ENCODE peak calls at places on chromosomes 7 and 10, in eight cellular contexts. E, X, U, N, I, M, J and Y are unnamed samples.

GRCh38 chr7:136998495-136998894 is 130.0 kb downstream of the CHRM2 start:
- DNase-seq in X (no peak), J (no peak), U (no peak), N (peak), I (no peak), M (no peak), E (peak), Y (no peak)

GRCh38 chr7:98091061-98091460 is 15.6 kb upstream of the LMTK2 start:
- DNase-seq in I (no peak), U (no peak), N (peak), E (peak), M (no peak), X (no peak), J (no peak), Y (no peak)

GRCh38 chr10:27513451-27514191 is 9.5 kb downstream of the RAB18 start:
- DNase-seq in J (peak), X (no peak), N (peak), U (no peak), M (no peak), E (peak), I (no peak), Y (no peak)

GRCh38 chr7:17130281-17131059 is 168.0 kb upstream of the AHR start:
- DNase-seq in U (no peak), E (peak), M (peak), N (peak), J (peak), X (no peak), I (no peak), Y (peak)

GRCh38 chr7:7564323-7564780 is 2.3 kb upstream of the MIOS start:
- DNase-seq in E (peak), U (no peak), M (no peak), I (no peak), J (peak), N (peak), X (no peak), Y (peak)

GRCh38 chr7:45662018-45662417 is 87.8 kb downstream of the ADCY1 start:
- DNase-seq in J (no peak), E (no peak), U (peak), N (no peak), X (no peak), I (peak), M (no peak), Y (no peak)

GRCh38 chr10:92837462-92837861 is 10.9 kb upstream of the EXOC6 start:
- DNase-seq in X (no peak), E (no peak), I (no peak), M (no peak), U (no peak), N (no peak), J (no peak), Y (no peak)

GRCh38 chr7:1829111-1829510 is 159.0 kb downstream of the ELFN1 start:
- DNase-seq in I (no peak), M (peak), U (no peak), E (no peak), J (no peak), N (no peak), X (peak), Y (no peak)

GRCh38 chr10:102433619-102434046 is 1.3 kb upstream of the CUEDC2 start:
- DNase-seq in X (no peak), E (no peak), M (no peak), U (no peak), N (no peak), I (no peak), J (no peak), Y (no peak)

GRCh38 chr7:152756126-152756525 is 3.4 kb upstream of the ACTR3B start:
- DNase-seq in N (peak), E (peak), I (no peak), U (no peak), M (no peak), J (no peak), X (no peak), Y (no peak)

GRCh38 chr10:89792187-89792586 is 90.8 kb downstream of the KIF20B start:
- DNase-seq in N (peak), M (no peak), E (peak), U (no peak), I (no peak), X (no peak), J (peak), Y (no peak)

GRCh38 chr7:128444242-128444641 is 11.4 kb upstream of the HILPDA start:
- DNase-seq in J (no peak), U (no peak), M (peak), I (no peak), E (no peak), N (no peak), X (no peak), Y (no peak)

GRCh38 chr7:110573862-110574528 is 516.9 kb upstream of the LRRN3 start:
- DNase-seq in N (peak), J (no peak), M (no peak), U (no peak), X (no peak), E (peak), I (no peak), Y (peak)

GRCh38 chr7:110568388-110568787 is 522.5 kb upstream of the LRRN3 start:
- DNase-seq in N (no peak), U (no peak), M (no peak), I (no peak), E (no peak), J (no peak), X (no peak), Y (peak)

GRCh38 chr7:110569486-110569885 is 521.4 kb upstream of the LRRN3 start:
- DNase-seq in E (no peak), N (peak), I (no peak), U (no peak), X (no peak), J (no peak), M (no peak), Y (no peak)

DNA sequence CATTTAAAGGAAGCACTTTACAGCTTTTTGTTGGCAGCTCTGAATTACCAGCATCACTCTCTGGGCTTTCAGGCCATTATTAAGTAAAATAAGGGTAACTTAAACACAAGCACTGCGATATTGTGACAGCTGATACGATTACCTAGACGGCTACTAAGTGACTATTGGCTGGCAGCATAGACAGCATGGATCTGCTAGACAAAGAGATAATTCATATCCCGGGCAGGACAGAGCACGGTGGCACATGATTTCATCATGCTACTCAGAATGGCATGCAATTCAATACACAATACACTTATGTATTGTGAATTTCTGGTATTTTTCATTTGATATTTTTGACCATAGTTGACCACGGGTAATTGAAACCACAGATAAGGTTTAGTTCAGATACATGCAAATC is 522.0 kb upstream of the LRRN3 start:
- DNase-seq in M (no peak), J (no peak), U (no peak), E (no peak), N (peak), X (no peak), I (no peak), Y (no peak)
- TF ChIP-seq CTCF in M (no peak), J (no peak), U (no peak), E (no peak), N (no peak), X (no peak), I (no peak), Y (no peak)

GRCh38 chr7:142909921-142910521 is 23.5 kb downstream of the TRPV5 start:
- DNase-seq in N (no peak), I (no peak), M (no peak), X (no peak), E (no peak), J (no peak), U (no peak), Y (no peak)

GRCh38 chr7:142905759-142906158 is 20.2 kb upstream of the TRPV6 start:
- DNase-seq in N (no peak), E (no peak), X (no peak), J (no peak), U (no peak), M (no peak), I (no peak), Y (no peak)

GRCh38 chr7:142906643-142907042 is 21.1 kb upstream of the TRPV6 start:
- DNase-seq in E (no peak), I (no peak), U (no peak), X (no peak), N (no peak), J (no peak), M (no peak), Y (no peak)

GRCh38 chr7:142908290-142908689 is 22.7 kb upstream of the TRPV6 start:
- DNase-seq in J (no peak), E (no peak), I (no peak), U (no peak), X (no peak), N (no peak), M (no peak), Y (no peak)

DNA sequence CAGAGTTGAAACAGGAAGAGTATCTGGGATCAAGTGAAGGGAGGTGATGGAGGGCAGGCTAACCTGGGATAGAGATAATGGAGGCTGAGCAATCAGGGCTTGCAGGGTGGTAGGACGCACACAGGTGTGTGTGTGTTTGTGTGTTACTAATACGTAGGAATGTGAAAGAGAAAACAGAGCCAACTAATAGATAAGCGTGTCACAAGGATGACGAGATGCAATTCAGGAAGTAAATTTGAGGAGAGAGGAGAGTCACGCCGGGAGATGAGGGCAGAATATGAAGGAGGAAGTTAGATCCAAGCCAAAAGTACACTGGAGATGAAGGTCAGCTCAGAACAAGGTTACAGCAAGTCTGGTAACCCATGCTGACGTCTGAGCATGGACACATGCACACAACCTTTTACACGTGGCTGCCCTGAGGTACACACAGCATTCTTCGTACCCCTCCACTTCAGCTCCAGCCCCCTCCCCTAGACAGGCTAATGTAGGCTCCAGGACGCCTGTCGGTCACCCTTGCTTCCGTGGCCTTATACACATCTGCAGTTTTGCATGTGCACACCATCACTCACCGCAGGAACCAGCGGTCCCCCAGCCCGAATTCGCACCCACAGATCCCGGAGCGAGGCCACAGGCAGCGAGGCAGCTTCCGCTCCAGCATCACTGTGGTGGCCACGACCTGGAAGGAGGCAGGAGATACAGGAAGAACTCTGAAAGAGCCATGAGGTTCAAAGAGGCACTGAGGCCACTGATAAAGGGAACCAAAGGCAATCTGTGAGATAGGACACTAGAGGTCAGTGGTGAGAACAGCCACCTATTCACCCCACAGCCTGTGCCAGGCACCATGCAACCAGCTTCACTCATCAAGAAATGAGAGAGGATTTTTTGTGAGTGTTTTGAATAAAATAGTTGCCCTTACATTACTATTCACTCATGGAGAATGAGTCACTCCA is 23.7 kb upstream of the TRPV6 start:
- DNase-seq in U (peak), J (peak), E (no peak), N (no peak), M (peak), X (no peak), I (no peak), Y (peak)
- TF ChIP-seq CTCF in U (peak), J (peak), E (peak), N (no peak), M (peak), X (no peak), I (no peak), Y (peak)

GRCh38 chr10:91409069-91409868 is 875 bp upstream of the HECTD2 start:
- DNase-seq in U (peak), J (peak), M (peak), E (peak), X (peak), N (peak), I (peak), Y (peak)
- TF ChIP-seq CTCF in U (no peak), J (no peak), M (peak), E (no peak), X (no peak), N (no peak), I (no peak), Y (no peak)

GRCh38 chr10:121057291-121057690 is 206.1 kb downstream of the WDR11 start:
- DNase-seq in M (no peak), E (no peak), I (no peak), J (no peak), X (no peak), N (no peak), U (no peak), Y (no peak)
- TF ChIP-seq CTCF in M (no peak), E (no peak), I (no peak), J (no peak), X (no peak), N (no peak), U (no peak), Y (no peak)

DNA sequence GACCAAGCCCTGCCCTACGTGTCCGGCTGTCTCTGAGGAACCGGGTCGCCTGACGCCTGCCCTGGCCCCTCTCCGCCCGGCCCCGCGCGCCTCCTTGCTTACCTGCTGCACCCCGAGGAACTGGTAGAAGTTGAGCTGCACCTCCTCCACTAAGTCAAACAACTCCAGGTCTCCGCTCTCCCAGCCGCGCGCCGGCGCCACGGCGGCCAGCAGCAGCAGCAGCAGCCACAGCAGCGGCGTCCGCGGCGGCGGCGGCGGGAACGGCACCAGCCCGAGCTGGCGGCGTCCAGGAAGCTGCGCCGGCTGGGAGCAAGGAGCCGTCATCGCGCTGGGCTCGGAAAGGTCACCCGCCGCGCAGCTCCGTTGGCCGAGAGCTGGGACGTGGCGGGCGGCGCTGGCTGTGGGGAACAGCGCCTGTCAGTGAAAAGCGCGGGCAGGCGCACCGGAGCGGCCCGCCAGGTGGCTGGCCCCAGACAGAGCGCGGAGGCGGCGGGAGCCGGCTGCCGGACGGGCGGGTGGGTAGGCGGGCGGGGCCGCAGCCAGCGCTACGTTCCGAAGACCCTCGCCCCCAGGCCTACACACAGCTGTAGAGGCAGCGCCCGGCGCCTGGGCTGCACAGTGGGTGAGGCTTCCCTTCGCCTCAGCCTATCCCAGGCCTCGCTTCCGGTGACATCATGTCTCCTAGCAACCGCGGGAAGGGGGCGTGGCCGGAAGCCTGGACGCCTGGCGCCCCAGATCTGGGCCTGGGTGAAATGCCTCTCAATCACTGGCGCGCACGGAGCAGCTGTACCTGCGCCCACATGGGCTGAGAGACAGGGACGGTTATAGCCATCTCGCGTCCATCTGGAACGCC is at the start of gene DNAJC1:
- DNase-seq in E (peak), J (peak), M (peak), U (peak), X (peak), N (peak), I (peak), Y (peak)
- TF ChIP-seq CTCF in E (no peak), J (no peak), M (peak), U (no peak), X (no peak), N (no peak), I (no peak), Y (no peak)